ENCODE peak calls at places on chromosomes 5 and 9, in eight cellular contexts. One of them, this sample, is unnamed.

GRCh38 chr9:28651050-28651722 is 1077.9 kb upstream of the C9orf72 start:
- DNase-seq in HCT116: no peak
- DNase-seq in H1: no peak
- DNase-seq in GM23338: no peak
- DNase-seq in SK-N-SH: no peak
- DNase-seq in GM12878: no peak
- DNase-seq in K562: no peak
- DNase-seq in HepG2: no peak
- DNase-seq in this sample: no peak

GRCh38 chr5:98935206-98935605 is 6.4 kb upstream of the CHD1 start:
- DNase-seq in HCT116: no peak
- DNase-seq in H1: no peak
- DNase-seq in GM23338: no peak
- DNase-seq in SK-N-SH: no peak
- DNase-seq in GM12878: no peak
- DNase-seq in K562: no peak
- DNase-seq in HepG2: no peak
- DNase-seq in this sample: no peak

GRCh38 chr5:76104027-76104426 is 20.8 kb downstream of the SV2C start:
- DNase-seq in HCT116: no peak
- DNase-seq in H1: no peak
- DNase-seq in GM23338: peak; percentile 72
- DNase-seq in SK-N-SH: no peak
- DNase-seq in GM12878: no peak
- DNase-seq in K562: peak; percentile 27
- DNase-seq in HepG2: peak; percentile 11
- DNase-seq in this sample: peak; percentile 38

GRCh38 chr9:18441245-18441644 is 32.7 kb upstream of the ADAMTSL1 start:
- DNase-seq in HCT116: no peak
- DNase-seq in H1: no peak
- DNase-seq in GM23338: no peak
- DNase-seq in SK-N-SH: no peak
- DNase-seq in GM12878: no peak
- DNase-seq in K562: no peak
- DNase-seq in HepG2: no peak
- DNase-seq in this sample: peak; percentile 2

GRCh38 chr5:132099073-132099748 is 25.6 kb downstream of the CSF2 start:
- DNase-seq in HCT116: no peak
- DNase-seq in H1: no peak
- DNase-seq in GM23338: no peak
- DNase-seq in SK-N-SH: no peak
- DNase-seq in GM12878: peak; percentile 87
- DNase-seq in K562: no peak
- DNase-seq in HepG2: no peak
- DNase-seq in this sample: no peak

GRCh38 chr5:55994502-55994997 is at the start of gene IL6ST:
- DNase-seq in HCT116: no peak
- DNase-seq in H1: peak; percentile 34
- DNase-seq in GM23338: peak; percentile 89
- DNase-seq in SK-N-SH: no peak
- DNase-seq in GM12878: no peak
- DNase-seq in K562: no peak
- DNase-seq in HepG2: peak; percentile 46
- DNase-seq in this sample: peak; percentile 83

GRCh38 chr9:128484686-128485413 is 19.7 kb upstream of the GLE1 start:
- DNase-seq in HCT116: no peak
- DNase-seq in H1: no peak
- DNase-seq in GM23338: peak; percentile 31
- DNase-seq in SK-N-SH: no peak
- DNase-seq in GM12878: no peak
- DNase-seq in K562: peak; percentile 3
- DNase-seq in HepG2: no peak
- DNase-seq in this sample: no peak

GRCh38 chr9:138096192-138096845 is 218.7 kb downstream of the CACNA1B start:
- DNase-seq in HCT116: no peak
- DNase-seq in H1: no peak
- DNase-seq in GM23338: no peak
- DNase-seq in SK-N-SH: no peak
- DNase-seq in GM12878: no peak
- DNase-seq in K562: no peak
- DNase-seq in HepG2: no peak
- DNase-seq in this sample: no peak

GRCh38 chr5:1517838-1518237 is 5.9 kb downstream of the LPCAT1 start:
- DNase-seq in HCT116: no peak
- DNase-seq in H1: no peak
- DNase-seq in GM23338: no peak
- DNase-seq in SK-N-SH: no peak
- DNase-seq in GM12878: no peak
- DNase-seq in K562: no peak
- DNase-seq in HepG2: no peak
- DNase-seq in this sample: no peak

GRCh38 chr9:121888438-121888775 is 204.7 kb downstream of the TTLL11 start:
- DNase-seq in HCT116: no peak
- DNase-seq in H1: no peak
- DNase-seq in GM23338: no peak
- DNase-seq in SK-N-SH: no peak
- DNase-seq in GM12878: no peak
- DNase-seq in K562: no peak
- DNase-seq in HepG2: no peak
- DNase-seq in this sample: no peak

DNA sequence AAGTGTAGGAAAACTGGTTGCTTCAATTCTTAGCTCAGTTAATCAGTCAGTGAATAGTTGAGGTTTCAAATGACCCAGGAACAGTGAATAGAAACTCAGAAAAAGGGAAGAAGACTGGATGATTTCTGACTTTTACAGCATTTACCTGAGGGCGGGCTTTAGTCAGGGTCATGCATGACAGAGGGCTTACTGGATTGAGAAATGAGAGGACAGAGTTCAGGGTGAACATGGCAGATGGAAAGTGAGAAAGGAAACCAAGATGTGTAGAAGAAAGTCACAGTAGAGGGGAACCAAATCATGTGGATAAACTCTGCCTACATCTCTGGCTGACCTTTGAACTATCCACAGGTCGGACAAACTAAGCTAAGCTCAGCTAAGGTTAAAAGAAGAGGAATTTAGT is 596.0 kb downstream of the SEMA5A start:
- DNase-seq in HCT116: no peak
- DNase-seq in H1: no peak
- DNase-seq in GM23338: no peak
- DNase-seq in SK-N-SH: no peak
- DNase-seq in GM12878: peak; percentile 71
- DNase-seq in K562: no peak
- DNase-seq in HepG2: no peak
- DNase-seq in this sample: no peak
- H3K4me1 ChIP-seq in HCT116: no peaks in the 10 kb centered on the region
- H3K4me1 ChIP-seq in H1: no peaks in the 10 kb centered on the region
- H3K4me1 ChIP-seq in GM23338: no peaks in the 10 kb centered on the region
- H3K4me1 ChIP-seq in SK-N-SH: no peaks in the 10 kb centered on the region
- H3K4me1 ChIP-seq in GM12878: no peaks in the 10 kb centered on the region
- H3K4me1 ChIP-seq in K562: no peaks in the 10 kb centered on the region
- H3K4me1 ChIP-seq in HepG2: no peaks in the 10 kb centered on the region
- H3K4me1 ChIP-seq in this sample: no peaks in the 10 kb centered on the region

GRCh38 chr9:131606896-131607567 is 61.7 kb downstream of the PRRT1B start:
- DNase-seq in HCT116: no peak
- DNase-seq in H1: no peak
- DNase-seq in GM23338: no peak
- DNase-seq in SK-N-SH: no peak
- DNase-seq in GM12878: no peak
- DNase-seq in K562: no peak
- DNase-seq in HepG2: peak; percentile 53
- DNase-seq in this sample: no peak

GRCh38 chr9:131601683-131602181 is 56.4 kb downstream of the PRRT1B start:
- DNase-seq in HCT116: no peak
- DNase-seq in H1: no peak
- DNase-seq in GM23338: no peak
- DNase-seq in SK-N-SH: no peak
- DNase-seq in GM12878: no peak
- DNase-seq in K562: no peak
- DNase-seq in HepG2: peak; percentile 76
- DNase-seq in this sample: no peak

GRCh38 chr9:131603199-131603598 is 57.9 kb downstream of the PRRT1B start:
- DNase-seq in HCT116: no peak
- DNase-seq in H1: no peak
- DNase-seq in GM23338: no peak
- DNase-seq in SK-N-SH: no peak
- DNase-seq in GM12878: no peak
- DNase-seq in K562: no peak
- DNase-seq in HepG2: no peak
- DNase-seq in this sample: no peak

GRCh38 chr9:131605770-131606590 is 60.7 kb downstream of the PRRT1B start:
- DNase-seq in HCT116: no peak
- DNase-seq in H1: no peak
- DNase-seq in GM23338: no peak
- DNase-seq in SK-N-SH: no peak
- DNase-seq in GM12878: no peak
- DNase-seq in K562: peak; percentile 36
- DNase-seq in HepG2: peak; percentile 98
- DNase-seq in this sample: no peak

DNA sequence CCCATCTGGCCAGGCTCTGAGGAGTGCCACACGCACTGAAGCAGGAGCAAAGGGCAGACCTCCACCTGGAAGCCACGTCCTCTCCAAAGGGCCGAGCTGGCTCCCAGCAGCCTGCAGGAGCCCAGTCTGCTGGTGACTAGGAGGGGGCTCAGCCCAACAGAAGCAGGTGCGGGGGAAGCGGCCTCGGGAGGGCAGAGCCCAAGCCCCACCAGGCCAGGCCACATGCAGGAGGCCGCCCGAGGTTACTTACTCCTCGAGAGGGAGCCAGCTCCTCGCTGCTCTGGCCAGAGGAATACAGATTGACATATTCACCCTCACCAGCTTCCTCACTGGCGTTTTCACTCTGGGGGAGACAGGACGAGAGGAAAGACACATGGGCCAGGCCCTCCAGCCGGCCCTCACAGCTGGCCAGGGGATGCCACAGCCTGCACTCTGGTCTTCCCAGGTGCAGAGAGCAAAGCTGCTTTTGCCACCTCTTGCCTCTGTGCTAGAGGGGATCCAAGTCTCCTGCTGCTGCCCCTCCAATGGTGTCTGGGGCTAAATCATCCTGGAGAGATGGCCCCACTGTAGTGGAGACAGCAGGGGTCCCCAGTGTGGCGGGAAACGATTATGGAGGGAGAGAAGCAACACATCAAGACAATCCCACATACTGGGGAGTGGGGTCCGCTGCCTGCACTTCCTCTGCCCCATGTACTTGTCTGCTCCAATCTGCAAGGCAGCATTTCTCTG is 58.6 kb downstream of the PRRT1B start:
- DNase-seq in HCT116: no peak
- DNase-seq in H1: no peak
- DNase-seq in GM23338: no peak
- DNase-seq in SK-N-SH: no peak
- DNase-seq in GM12878: no peak
- DNase-seq in K562: no peak
- DNase-seq in HepG2: no peak
- DNase-seq in this sample: no peak
- TF ChIP-seq POLR2AphosphoS5 in HCT116: no peak
- TF ChIP-seq POLR2AphosphoS5 in H1: no peak
- TF ChIP-seq POLR2AphosphoS5 in GM23338: no peak
- TF ChIP-seq POLR2AphosphoS5 in SK-N-SH: no peak
- TF ChIP-seq POLR2AphosphoS5 in GM12878: peak; percentile 33
- TF ChIP-seq POLR2AphosphoS5 in K562: no peak
- TF ChIP-seq POLR2AphosphoS5 in HepG2: no peak
- TF ChIP-seq POLR2AphosphoS5 in this sample: no peak

GRCh38 chr5:22787807-22788206 is 65.3 kb downstream of the CDH12 start:
- DNase-seq in HCT116: no peak
- DNase-seq in H1: no peak
- DNase-seq in GM23338: no peak
- DNase-seq in SK-N-SH: no peak
- DNase-seq in GM12878: no peak
- DNase-seq in K562: no peak
- DNase-seq in HepG2: no peak
- DNase-seq in this sample: no peak

GRCh38 chr5:22787398-22787797 is 65.7 kb downstream of the CDH12 start:
- DNase-seq in HCT116: no peak
- DNase-seq in H1: no peak
- DNase-seq in GM23338: no peak
- DNase-seq in SK-N-SH: no peak
- DNase-seq in GM12878: no peak
- DNase-seq in K562: no peak
- DNase-seq in HepG2: no peak
- DNase-seq in this sample: no peak
- H2AFZ ChIP-seq in HCT116: no peak overlapping the region
- H2AFZ ChIP-seq in H1: peak overlapping the region; percentile 79
- H2AFZ ChIP-seq in GM23338: peak overlapping the region; percentile 39
- H2AFZ ChIP-seq in SK-N-SH: no peak overlapping the region
- H2AFZ ChIP-seq in GM12878: no peak overlapping the region
- H2AFZ ChIP-seq in K562: no peak overlapping the region
- H2AFZ ChIP-seq in HepG2: no peak overlapping the region
- H2AFZ ChIP-seq in this sample: no peak overlapping the region

GRCh38 chr9:135358161-135358940 is 121.2 kb upstream of the PPP1R26 start:
- DNase-seq in HCT116: no peak
- DNase-seq in H1: no peak
- DNase-seq in GM23338: no peak
- DNase-seq in SK-N-SH: no peak
- DNase-seq in GM12878: no peak
- DNase-seq in K562: no peak
- DNase-seq in HepG2: no peak
- DNase-seq in this sample: no peak
- H3K4me1 ChIP-seq in HCT116: no peaks in the 10 kb centered on the region
- H3K4me1 ChIP-seq in H1: no peaks in the 10 kb centered on the region
- H3K4me1 ChIP-seq in GM23338: no peaks in the 10 kb centered on the region
- H3K4me1 ChIP-seq in SK-N-SH: peaks cover 1% of the 10 kb centered on the region
- H3K4me1 ChIP-seq in GM12878: no peaks in the 10 kb centered on the region
- H3K4me1 ChIP-seq in K562: peaks cover 6% of the 10 kb centered on the region
- H3K4me1 ChIP-seq in HepG2: no peaks in the 10 kb centered on the region
- H3K4me1 ChIP-seq in this sample: no peaks in the 10 kb centered on the region

GRCh38 chr9:23006127-23006526 is 559.5 kb downstream of the DMRTA1 start:
- DNase-seq in HCT116: no peak
- DNase-seq in H1: no peak
- DNase-seq in GM23338: no peak
- DNase-seq in SK-N-SH: no peak
- DNase-seq in GM12878: no peak
- DNase-seq in K562: no peak
- DNase-seq in HepG2: no peak
- DNase-seq in this sample: no peak
- TF ChIP-seq POLR2AphosphoS5 in HCT116: no peak
- TF ChIP-seq POLR2AphosphoS5 in H1: no peak
- TF ChIP-seq POLR2AphosphoS5 in GM23338: no peak
- TF ChIP-seq POLR2AphosphoS5 in SK-N-SH: no peak
- TF ChIP-seq POLR2AphosphoS5 in GM12878: no peak
- TF ChIP-seq POLR2AphosphoS5 in K562: no peak
- TF ChIP-seq POLR2AphosphoS5 in HepG2: no peak
- TF ChIP-seq POLR2AphosphoS5 in this sample: no peak

This sample was measured in endothelial cell of umbilical vein.